ENCODE peak calls at places on chromosomes 13 and 19, in four cellular contexts. One of them, this sample, is unnamed.

GRCh38 chr13:40440990-40441820 is 225.2 kb downstream of the FOXO1 start:
- DNase-seq in left colon: peak; percentile 70
- DNase-seq in lung: peak; percentile 59
- DNase-seq in kidney tubule cell: peak; percentile 55
- DNase-seq in this sample: no peak

GRCh38 chr13:59444210-59444857 is 719.4 kb downstream of the DIAPH3 start:
- DNase-seq in left colon: no peak
- DNase-seq in lung: no peak
- DNase-seq in kidney tubule cell: no peak
- DNase-seq in this sample: no peak

GRCh38 chr19:47719047-47719885 is 6.0 kb downstream of the EHD2 start:
- DNase-seq in left colon: peak; percentile 65
- DNase-seq in lung: peak; percentile 75
- DNase-seq in kidney tubule cell: peak; percentile 90
- DNase-seq in this sample: peak; percentile 98

GRCh38 chr19:2290441-2291184 is 8.6 kb upstream of the PEAK3 start:
- DNase-seq in left colon: peak; percentile 23
- DNase-seq in lung: no peak
- DNase-seq in kidney tubule cell: no peak
- DNase-seq in this sample: no peak

GRCh38 chr13:87677334-87678234 is 6.4 kb downstream of the SLITRK5 start:
- DNase-seq in left colon: peak; percentile 25
- DNase-seq in lung: no peak
- DNase-seq in kidney tubule cell: peak; percentile 11
- DNase-seq in this sample: no peak

GRCh38 chr13:113398963-113399754 is 35.2 kb upstream of the GRTP1 start:
- DNase-seq in left colon: no peak
- DNase-seq in lung: no peak
- DNase-seq in kidney tubule cell: no peak
- DNase-seq in this sample: peak; percentile 65

GRCh38 chr19:14116918-14117578 is 514 bp downstream of the PRKACA start:
- DNase-seq in left colon: peak; percentile 55
- DNase-seq in lung: peak; percentile 40
- DNase-seq in kidney tubule cell: no peak
- DNase-seq in this sample: peak; percentile 27

GRCh38 chr13:59835569-59835968 is 328.2 kb downstream of the DIAPH3 start:
- DNase-seq in left colon: no peak
- DNase-seq in lung: no peak
- DNase-seq in kidney tubule cell: no peak
- DNase-seq in this sample: no peak

GRCh38 chr13:23909606-23910005 is 12.3 kb upstream of the C1QTNF9B start:
- DNase-seq in left colon: no peak
- DNase-seq in lung: no peak
- DNase-seq in kidney tubule cell: no peak
- DNase-seq in this sample: no peak

GRCh38 chr19:53870485-53870844 is 2.8 kb downstream of the MYADM start:
- DNase-seq in left colon: peak; percentile 61
- DNase-seq in lung: no peak
- DNase-seq in kidney tubule cell: no peak
- DNase-seq in this sample: no peak

GRCh38 chr19:9309974-9310446 is 372 bp upstream of the ZNF699 start:
- DNase-seq in left colon: peak; percentile 92
- DNase-seq in lung: peak; percentile 95
- DNase-seq in kidney tubule cell: peak; percentile 87
- DNase-seq in this sample: peak; percentile 97

GRCh38 chr13:113967206-113967720 is 6.6 kb downstream of the C13orf46 start:
- DNase-seq in left colon: no peak
- DNase-seq in lung: no peak
- DNase-seq in kidney tubule cell: no peak
- DNase-seq in this sample: no peak

GRCh38 chr19:58084596-58085347 is 13.3 kb downstream of the ZSCAN18 start:
- DNase-seq in left colon: no peak
- DNase-seq in lung: no peak
- DNase-seq in kidney tubule cell: no peak
- DNase-seq in this sample: no peak

GRCh38 chr19:6501740-6502648 is at the start of gene TUBB4A:
- DNase-seq in left colon: no peak
- DNase-seq in lung: no peak
- DNase-seq in kidney tubule cell: no peak
- DNase-seq in this sample: no peak

GRCh38 chr13:34019870-34020269 is 201.9 kb downstream of the RFC3 start:
- DNase-seq in left colon: no peak
- DNase-seq in lung: no peak
- DNase-seq in kidney tubule cell: peak; percentile 82
- DNase-seq in this sample: no peak

GRCh38 chr19:661427-662196 is 1.4 kb downstream of the RNF126 start:
- DNase-seq in left colon: peak; percentile 66
- DNase-seq in lung: no peak
- DNase-seq in kidney tubule cell: peak; percentile 32
- DNase-seq in this sample: peak; percentile 40

GRCh38 chr19:8988204-8988603 is 22.0 kb downstream of the MUC16 start:
- DNase-seq in left colon: no peak
- DNase-seq in lung: no peak
- DNase-seq in kidney tubule cell: no peak
- DNase-seq in this sample: no peak

GRCh38 chr13:73273737-73274136 is 214.9 kb downstream of the KLF5 start:
- DNase-seq in left colon: no peak
- DNase-seq in lung: no peak
- DNase-seq in kidney tubule cell: peak; percentile 93
- DNase-seq in this sample: peak; percentile 75

GRCh38 chr13:79404361-79404760 is 1.7 kb downstream of the RBM26 start:
- DNase-seq in left colon: no peak
- DNase-seq in lung: no peak
- DNase-seq in kidney tubule cell: no peak
- DNase-seq in this sample: peak; percentile 14

GRCh38 chr13:91580749-91581148 is 182.3 kb downstream of the GPC5 start:
- DNase-seq in left colon: no peak
- DNase-seq in lung: no peak
- DNase-seq in kidney tubule cell: no peak
- DNase-seq in this sample: no peak

GRCh38 chr13:113742445-113743120 is 16.4 kb upstream of the TMEM255B start:
- DNase-seq in left colon: no peak
- DNase-seq in lung: no peak
- DNase-seq in kidney tubule cell: peak; percentile 52
- DNase-seq in this sample: no peak

GRCh38 chr19:15589760-15590451 is 25.1 kb upstream of the CYP4F8 start:
- DNase-seq in left colon: no peak
- DNase-seq in lung: peak; percentile 16
- DNase-seq in kidney tubule cell: no peak
- DNase-seq in this sample: no peak

GRCh38 chr13:71722206-71722605 is 144.8 kb downstream of the DACH1 start:
- DNase-seq in left colon: no peak
- DNase-seq in lung: no peak
- DNase-seq in kidney tubule cell: peak; percentile 12
- DNase-seq in this sample: no peak

GRCh38 chr13:28002886-28003698 is 14.6 kb upstream of the URAD start:
- DNase-seq in left colon: no peak
- DNase-seq in lung: no peak
- DNase-seq in kidney tubule cell: no peak
- DNase-seq in this sample: no peak

GRCh38 chr19:51761696-51762095 is 716 bp downstream of the FPR2 start:
- DNase-seq in left colon: no peak
- DNase-seq in lung: no peak
- DNase-seq in kidney tubule cell: no peak
- DNase-seq in this sample: no peak

GRCh38 chr13:21069561-21070004 is 8.2 kb upstream of the LATS2 start:
- DNase-seq in left colon: no peak
- DNase-seq in lung: no peak
- DNase-seq in kidney tubule cell: peak; percentile 81
- DNase-seq in this sample: peak; percentile 97

GRCh38 chr13:47025791-47026419 is 129.1 kb upstream of the HTR2A start:
- DNase-seq in left colon: no peak
- DNase-seq in lung: no peak
- DNase-seq in kidney tubule cell: no peak
- DNase-seq in this sample: no peak

GRCh38 chr19:17686592-17687042 is 1.5 kb downstream of the UNC13A start:
- DNase-seq in left colon: peak; percentile 20
- DNase-seq in lung: no peak
- DNase-seq in kidney tubule cell: no peak
- DNase-seq in this sample: peak; percentile 24

GRCh38 chr13:76708138-76708537 is 178.1 kb downstream of the KCTD12 start:
- DNase-seq in left colon: no peak
- DNase-seq in lung: no peak
- DNase-seq in kidney tubule cell: no peak
- DNase-seq in this sample: no peak

GRCh38 chr19:2887391-2887914 is 13.3 kb upstream of the ZNF57 start:
- DNase-seq in left colon: no peak
- DNase-seq in lung: no peak
- DNase-seq in kidney tubule cell: peak; percentile 69
- DNase-seq in this sample: peak; percentile 82

GRCh38 chr13:41418027-41418426 is 39.3 kb upstream of the RGCC start:
- DNase-seq in left colon: no peak
- DNase-seq in lung: no peak
- DNase-seq in kidney tubule cell: no peak
- DNase-seq in this sample: peak; percentile 47

GRCh38 chr13:57632276-57633140 is 964 bp downstream of the PCDH17 start:
- DNase-seq in left colon: no peak
- DNase-seq in lung: no peak
- DNase-seq in kidney tubule cell: peak; percentile 9
- DNase-seq in this sample: peak; percentile 0

GRCh38 chr19:1250374-1251232 is 2.2 kb downstream of the MIDN start:
- DNase-seq in left colon: peak; percentile 78
- DNase-seq in lung: no peak
- DNase-seq in kidney tubule cell: peak; percentile 60
- DNase-seq in this sample: peak; percentile 64

GRCh38 chr19:6161271-6161850 is 25.9 kb downstream of the ACSBG2 start:
- DNase-seq in left colon: peak; percentile 7
- DNase-seq in lung: peak; percentile 56
- DNase-seq in kidney tubule cell: peak; percentile 2
- DNase-seq in this sample: no peak

GRCh38 chr19:19568802-19569756 is 31.0 kb downstream of the CILP2 start:
- DNase-seq in left colon: no peak
- DNase-seq in lung: no peak
- DNase-seq in kidney tubule cell: peak; percentile 50
- DNase-seq in this sample: peak; percentile 47

This sample was measured in adipocyte.